ENCODE peak calls at places on chromosomes 11 and 22, in six cellular contexts. One of them, this sample, is unnamed.

GRCh38 chr22:50399751-50400331 is 56.7 kb downstream of the PPP6R2 start:
- DNase-seq in A549: peak
- DNase-seq in K562: peak
- DNase-seq in endothelial cell of umbilical vein: no peak
- DNase-seq in GM12878: no peak
- DNase-seq in HepG2: peak
- DNase-seq in this sample: peak

GRCh38 chr11:102566112-102566511 is 35.6 kb upstream of the MMP7 start:
- DNase-seq in A549: no peak
- DNase-seq in K562: no peak
- DNase-seq in endothelial cell of umbilical vein: no peak
- DNase-seq in GM12878: no peak
- DNase-seq in HepG2: no peak
- DNase-seq in this sample: no peak

GRCh38 chr11:66113132-66113856 is 43.2 kb downstream of the PACS1 start:
- DNase-seq in A549: peak
- DNase-seq in K562: no peak
- DNase-seq in endothelial cell of umbilical vein: peak
- DNase-seq in GM12878: no peak
- DNase-seq in HepG2: peak
- DNase-seq in this sample: no peak

GRCh38 chr22:31313366-31314147 is 21.3 kb upstream of the PIK3IP1 start:
- DNase-seq in A549: peak
- DNase-seq in K562: peak
- DNase-seq in endothelial cell of umbilical vein: peak
- DNase-seq in GM12878: no peak
- DNase-seq in HepG2: peak
- DNase-seq in this sample: peak

GRCh38 chr11:67301951-67302516 is 1.3 kb upstream of the SSH3 start:
- DNase-seq in A549: peak
- DNase-seq in K562: no peak
- DNase-seq in endothelial cell of umbilical vein: no peak
- DNase-seq in GM12878: no peak
- DNase-seq in HepG2: no peak
- DNase-seq in this sample: peak

GRCh38 chr22:46830001-46830715 is 67.7 kb downstream of the TBC1D22A start:
- DNase-seq in A549: peak
- DNase-seq in K562: no peak
- DNase-seq in endothelial cell of umbilical vein: peak
- DNase-seq in GM12878: no peak
- DNase-seq in HepG2: no peak
- DNase-seq in this sample: no peak

GRCh38 chr22:30392661-30393321 is 4.0 kb upstream of the SEC14L2 start:
- DNase-seq in A549: no peak
- DNase-seq in K562: no peak
- DNase-seq in endothelial cell of umbilical vein: no peak
- DNase-seq in GM12878: no peak
- DNase-seq in HepG2: no peak
- DNase-seq in this sample: peak

GRCh38 chr22:49123621-49124192 is 704.0 kb downstream of the BRD1 start:
- DNase-seq in A549: no peak
- DNase-seq in K562: no peak
- DNase-seq in endothelial cell of umbilical vein: no peak
- DNase-seq in GM12878: no peak
- DNase-seq in HepG2: no peak
- DNase-seq in this sample: no peak

GRCh38 chr11:5285703-5286102 is 16.0 kb upstream of the HBE1 start:
- DNase-seq in A549: no peak
- DNase-seq in K562: no peak
- DNase-seq in endothelial cell of umbilical vein: no peak
- DNase-seq in GM12878: no peak
- DNase-seq in HepG2: no peak
- DNase-seq in this sample: no peak

GRCh38 chr11:107250017-107250416 is 207.6 kb downstream of the CWF19L2 start:
- DNase-seq in A549: no peak
- DNase-seq in K562: no peak
- DNase-seq in endothelial cell of umbilical vein: no peak
- DNase-seq in GM12878: no peak
- DNase-seq in HepG2: no peak
- DNase-seq in this sample: no peak

GRCh38 chr22:50473855-50474671 is 772 bp downstream of the SBF1 start:
- DNase-seq in A549: no peak
- DNase-seq in K562: peak
- DNase-seq in endothelial cell of umbilical vein: peak
- DNase-seq in GM12878: no peak
- DNase-seq in HepG2: no peak
- DNase-seq in this sample: peak

GRCh38 chr11:59076876-59077571 is 9.1 kb upstream of the GLYATL1B start:
- DNase-seq in A549: no peak
- DNase-seq in K562: no peak
- DNase-seq in endothelial cell of umbilical vein: no peak
- DNase-seq in GM12878: no peak
- DNase-seq in HepG2: no peak
- DNase-seq in this sample: peak

GRCh38 chr22:44668190-44668885 is 33.7 kb upstream of the PRR5 start:
- DNase-seq in A549: no peak
- DNase-seq in K562: peak
- DNase-seq in endothelial cell of umbilical vein: no peak
- DNase-seq in GM12878: no peak
- DNase-seq in HepG2: no peak
- DNase-seq in this sample: peak

GRCh38 chr11:73195191-73196007 is 22.7 kb upstream of the P2RY2 start:
- DNase-seq in A549: peak
- DNase-seq in K562: no peak
- DNase-seq in endothelial cell of umbilical vein: no peak
- DNase-seq in GM12878: no peak
- DNase-seq in HepG2: peak
- DNase-seq in this sample: peak

GRCh38 chr22:49015459-49015858 is 812.2 kb downstream of the BRD1 start:
- DNase-seq in A549: no peak
- DNase-seq in K562: no peak
- DNase-seq in endothelial cell of umbilical vein: no peak
- DNase-seq in GM12878: no peak
- DNase-seq in HepG2: no peak
- DNase-seq in this sample: no peak

GRCh38 chr22:47345025-47345424 is 582.6 kb downstream of the TBC1D22A start:
- DNase-seq in A549: no peak
- DNase-seq in K562: no peak
- DNase-seq in endothelial cell of umbilical vein: no peak
- DNase-seq in GM12878: no peak
- DNase-seq in HepG2: no peak
- DNase-seq in this sample: no peak

GRCh38 chr11:24747275-24748251 is 250.7 kb downstream of the LUZP2 start:
- DNase-seq in A549: no peak
- DNase-seq in K562: no peak
- DNase-seq in endothelial cell of umbilical vein: no peak
- DNase-seq in GM12878: no peak
- DNase-seq in HepG2: no peak
- DNase-seq in this sample: no peak

GRCh38 chr11:61168858-61169257 is 7.6 kb upstream of the VPS37C start:
- DNase-seq in A549: no peak
- DNase-seq in K562: no peak
- DNase-seq in endothelial cell of umbilical vein: no peak
- DNase-seq in GM12878: no peak
- DNase-seq in HepG2: no peak
- DNase-seq in this sample: peak

GRCh38 chr11:92211576-92212167 is 12.9 kb upstream of the FAT3 start:
- DNase-seq in A549: peak
- DNase-seq in K562: no peak
- DNase-seq in endothelial cell of umbilical vein: no peak
- DNase-seq in GM12878: no peak
- DNase-seq in HepG2: peak
- DNase-seq in this sample: peak

GRCh38 chr22:17786435-17787158 is 12.3 kb upstream of the BID start:
- DNase-seq in A549: no peak
- DNase-seq in K562: peak
- DNase-seq in endothelial cell of umbilical vein: peak
- DNase-seq in GM12878: no peak
- DNase-seq in HepG2: peak
- DNase-seq in this sample: peak

GRCh38 chr22:41826430-41827383 is 6.2 kb upstream of the SREBF2 start:
- DNase-seq in A549: no peak
- DNase-seq in K562: no peak
- DNase-seq in endothelial cell of umbilical vein: no peak
- DNase-seq in GM12878: no peak
- DNase-seq in HepG2: no peak
- DNase-seq in this sample: no peak

GRCh38 chr11:77064648-77065217 is 2.0 kb upstream of the CAPN5 start:
- DNase-seq in A549: no peak
- DNase-seq in K562: no peak
- DNase-seq in endothelial cell of umbilical vein: no peak
- DNase-seq in GM12878: no peak
- DNase-seq in HepG2: no peak
- DNase-seq in this sample: no peak

GRCh38 chr11:61846351-61846750 is 18.3 kb downstream of the FADS2 start:
- DNase-seq in A549: no peak
- DNase-seq in K562: no peak
- DNase-seq in endothelial cell of umbilical vein: no peak
- DNase-seq in GM12878: no peak
- DNase-seq in HepG2: no peak
- DNase-seq in this sample: no peak

GRCh38 chr11:61654397-61654829 is 25.8 kb upstream of the DAGLA start:
- DNase-seq in A549: no peak
- DNase-seq in K562: no peak
- DNase-seq in endothelial cell of umbilical vein: no peak
- DNase-seq in GM12878: no peak
- DNase-seq in HepG2: no peak
- DNase-seq in this sample: peak

GRCh38 chr11:82752801-82753200 is 19.1 kb upstream of the FAM181B start:
- DNase-seq in A549: no peak
- DNase-seq in K562: no peak
- DNase-seq in endothelial cell of umbilical vein: no peak
- DNase-seq in GM12878: no peak
- DNase-seq in HepG2: no peak
- DNase-seq in this sample: no peak

GRCh38 chr11:116610190-116610589 is 162.6 kb downstream of the BUD13 start:
- DNase-seq in A549: no peak
- DNase-seq in K562: no peak
- DNase-seq in endothelial cell of umbilical vein: no peak
- DNase-seq in GM12878: no peak
- DNase-seq in HepG2: no peak
- DNase-seq in this sample: no peak

GRCh38 chr11:134623711-134624110 is 211.7 kb upstream of the B3GAT1 start:
- DNase-seq in A549: no peak
- DNase-seq in K562: no peak
- DNase-seq in endothelial cell of umbilical vein: no peak
- DNase-seq in GM12878: no peak
- DNase-seq in HepG2: no peak
- DNase-seq in this sample: no peak

GRCh38 chr11:59918987-59919589 is 19.1 kb upstream of the OOSP1 start:
- DNase-seq in A549: peak
- DNase-seq in K562: peak
- DNase-seq in endothelial cell of umbilical vein: peak
- DNase-seq in GM12878: no peak
- DNase-seq in HepG2: peak
- DNase-seq in this sample: peak

GRCh38 chr11:77322506-77322905 is 21.0 kb upstream of the GDPD4 start:
- DNase-seq in A549: no peak
- DNase-seq in K562: no peak
- DNase-seq in endothelial cell of umbilical vein: no peak
- DNase-seq in GM12878: no peak
- DNase-seq in HepG2: no peak
- DNase-seq in this sample: no peak

GRCh38 chr11:103053997-103054396 is 38.0 kb downstream of the DCUN1D5 start:
- DNase-seq in A549: no peak
- DNase-seq in K562: no peak
- DNase-seq in endothelial cell of umbilical vein: no peak
- DNase-seq in GM12878: no peak
- DNase-seq in HepG2: no peak
- DNase-seq in this sample: no peak

GRCh38 chr22:25710501-25710900 is 31.5 kb upstream of the MYO18B start:
- DNase-seq in A549: no peak
- DNase-seq in K562: no peak
- DNase-seq in endothelial cell of umbilical vein: no peak
- DNase-seq in GM12878: no peak
- DNase-seq in HepG2: no peak
- DNase-seq in this sample: no peak
- TF ChIP-seq CTCF in A549: no peak
- TF ChIP-seq CTCF in K562: no peak
- TF ChIP-seq CTCF in endothelial cell of umbilical vein: no peak
- TF ChIP-seq CTCF in GM12878: no peak
- TF ChIP-seq CTCF in HepG2: no peak
- TF ChIP-seq CTCF in this sample: no peak

GRCh38 chr11:93480756-93481155 is 62.4 kb downstream of the SMCO4 start:
- DNase-seq in A549: no peak
- DNase-seq in K562: no peak
- DNase-seq in endothelial cell of umbilical vein: no peak
- DNase-seq in GM12878: no peak
- DNase-seq in HepG2: no peak
- DNase-seq in this sample: no peak
- TF ChIP-seq MYC in A549: no peak
- TF ChIP-seq MYC in K562: no peak
- TF ChIP-seq MYC in endothelial cell of umbilical vein: no peak
- TF ChIP-seq MYC in GM12878: no peak
- TF ChIP-seq MYC in HepG2: no peak
- TF ChIP-seq MYC in this sample: no peak

DNA sequence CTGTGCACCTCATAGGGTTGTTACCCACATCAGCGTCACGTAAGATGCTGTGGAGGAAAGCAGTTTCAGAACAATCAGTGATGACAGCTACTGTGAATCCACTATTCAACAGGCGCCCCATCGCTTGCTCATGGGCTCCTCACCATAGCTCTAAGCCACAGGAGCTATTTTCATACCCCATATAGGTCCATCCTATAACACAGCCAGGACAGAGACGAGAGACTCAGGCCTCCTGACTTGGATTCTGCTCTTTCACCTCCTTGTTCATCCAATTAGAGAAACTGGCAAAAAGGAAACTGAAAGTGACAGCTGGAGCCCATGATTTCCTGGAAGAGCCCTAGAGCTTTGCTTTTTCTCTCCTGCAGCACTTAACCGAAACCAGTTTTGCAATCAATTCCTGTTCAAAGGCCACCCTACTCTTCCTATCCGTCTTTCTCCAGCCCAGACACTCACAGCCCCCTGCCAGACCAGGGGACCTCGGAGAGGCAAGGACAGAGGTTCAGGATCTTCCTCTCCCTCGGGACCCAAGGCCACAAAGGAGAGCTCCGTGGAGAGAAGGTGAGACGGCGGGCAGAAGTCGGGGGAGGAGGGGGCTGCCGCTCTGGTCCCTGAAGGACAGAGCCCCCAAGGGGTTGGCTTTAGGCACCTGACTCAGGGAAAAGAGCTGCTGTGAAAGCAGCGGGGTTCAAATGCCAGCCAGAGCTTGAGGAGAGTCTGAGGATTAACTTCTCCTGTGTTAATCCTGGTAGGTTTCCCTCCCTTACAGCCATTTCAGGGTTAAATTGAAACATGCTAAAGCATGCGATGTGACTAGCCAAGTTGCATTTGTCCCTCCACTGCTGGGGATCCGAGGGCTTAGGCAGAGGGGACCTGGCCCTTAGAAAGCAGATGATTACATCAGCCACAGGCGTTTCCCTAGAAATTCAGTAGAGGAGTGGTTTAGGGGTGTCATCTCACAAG is at the start of gene APOL6:
- DNase-seq in A549: peak
- DNase-seq in K562: no peak
- DNase-seq in endothelial cell of umbilical vein: peak
- DNase-seq in GM12878: peak
- DNase-seq in HepG2: peak
- DNase-seq in this sample: peak
- H3K4me3 ChIP-seq in A549: peak
- H3K4me3 ChIP-seq in K562: peak
- H3K4me3 ChIP-seq in endothelial cell of umbilical vein: peak
- H3K4me3 ChIP-seq in GM12878: peak
- H3K4me3 ChIP-seq in HepG2: peak
- H3K4me3 ChIP-seq in this sample: peak

GRCh38 chr22:19965771-19966709 is 24.4 kb upstream of the TXNRD2 start:
- DNase-seq in A549: no peak
- DNase-seq in K562: peak
- DNase-seq in endothelial cell of umbilical vein: no peak
- DNase-seq in GM12878: no peak
- DNase-seq in HepG2: no peak
- DNase-seq in this sample: peak
- TF ChIP-seq CTCF in A549: no peak
- TF ChIP-seq CTCF in K562: peak
- TF ChIP-seq CTCF in endothelial cell of umbilical vein: peak
- TF ChIP-seq CTCF in GM12878: peak
- TF ChIP-seq CTCF in HepG2: peak
- TF ChIP-seq CTCF in this sample: peak